ENCODE peak calls at places on chromosomes 5 and 9, in four cellular contexts. E, I, O and V are unnamed samples.

GRCh38 chr5:16975950-16976624 is 40.0 kb upstream of the MYO10 start:
- DNase-seq in E (peak; percentile 35), I (no peak), O (no peak), V (no peak)

GRCh38 chr5:172455511-172456061 is 1.3 kb upstream of the SH3PXD2B start:
- DNase-seq in E (peak; percentile 83), I (peak; percentile 25), O (no peak), V (no peak)

GRCh38 chr5:119393201-119393691 is 37.4 kb downstream of the TNFAIP8 start:
- DNase-seq in E (peak; percentile 40), I (no peak), O (no peak), V (no peak)

GRCh38 chr5:158223054-158223453 is 364.1 kb upstream of the CLINT1 start:
- DNase-seq in E (no peak), I (no peak), O (no peak), V (no peak)

GRCh38 chr9:27333241-27334052 is 36.5 kb upstream of the EQTN start:
- DNase-seq in E (peak; percentile 82), I (peak; percentile 59), O (peak; percentile 34), V (peak; percentile 74)

GRCh38 chr5:100760700-100761099 is 142.4 kb downstream of the ST8SIA4 start:
- DNase-seq in E (no peak), I (no peak), O (no peak), V (no peak)

GRCh38 chr5:150180241-150181027 is 9.4 kb upstream of the SLC6A7 start:
- DNase-seq in E (peak; percentile 61), I (no peak), O (no peak), V (peak; percentile 88)

GRCh38 chr9:121820286-121821005 is 169.0 kb downstream of the DAB2IP start:
- DNase-seq in E (no peak), I (no peak), O (no peak), V (no peak)

GRCh38 chr9:126125577-126125976 is 201.1 kb upstream of the MVB12B start:
- DNase-seq in E (peak; percentile 30), I (no peak), O (no peak), V (no peak)

GRCh38 chr9:79671558-79671957 is 99.8 kb downstream of the TLE4 start:
- DNase-seq in E (no peak), I (no peak), O (no peak), V (no peak)

GRCh38 chr9:88388886-88389617 is 808 bp downstream of the SPIN1 start:
- DNase-seq in E (peak; percentile 82), I (peak; percentile 84), O (peak; percentile 38), V (peak; percentile 55)

GRCh38 chr9:121860744-121861143 is 209.3 kb downstream of the DAB2IP start:
- DNase-seq in E (peak; percentile 75), I (no peak), O (peak; percentile 44), V (peak; percentile 53)

GRCh38 chr5:1445895-1446601 is 808 bp upstream of the SLC6A3 start:
- DNase-seq in E (peak; percentile 42), I (no peak), O (no peak), V (peak; percentile 7)

GRCh38 chr5:181245427-181246275 is 1.9 kb upstream of the RACK1 start:
- DNase-seq in E (no peak), I (no peak), O (no peak), V (peak; percentile 61)

GRCh38 chr9:129102791-129103594 is 7.6 kb downstream of the CRAT start:
- DNase-seq in E (peak; percentile 69), I (peak; percentile 72), O (no peak), V (peak; percentile 84)

GRCh38 chr5:159588930-159589329 is 258.6 kb upstream of the IL12B start:
- DNase-seq in E (no peak), I (no peak), O (no peak), V (no peak)

GRCh38 chr5:80204808-80205614 is 50.8 kb downstream of the SERINC5 start:
- DNase-seq in E (no peak), I (no peak), O (no peak), V (no peak)